ENCODE peak calls at places on chromosomes 13 and 19, in five cellular contexts. One of them, this sample, is unnamed.

GRCh38 chr19:32201661-32202060 is 143.7 kb upstream of the ZNF507 start:
- DNase-seq in epithelial cell of esophagus: no peak
- DNase-seq in AG09319: no peak
- DNase-seq in psoas muscle: no peak
- DNase-seq in kidney glomerular epithelial cell: no peak
- DNase-seq in this sample: no peak

GRCh38 chr19:31943305-31943704 is 402.1 kb upstream of the ZNF507 start:
- DNase-seq in epithelial cell of esophagus: no peak
- DNase-seq in AG09319: no peak
- DNase-seq in psoas muscle: no peak
- DNase-seq in kidney glomerular epithelial cell: no peak
- DNase-seq in this sample: no peak

GRCh38 chr13:35860661-35861060 is 270.5 kb downstream of the DCLK1 start:
- DNase-seq in epithelial cell of esophagus: no peak
- DNase-seq in AG09319: no peak
- DNase-seq in psoas muscle: no peak
- DNase-seq in kidney glomerular epithelial cell: no peak
- DNase-seq in this sample: no peak

GRCh38 chr13:33050161-33050560 is 33.9 kb downstream of the KL start:
- DNase-seq in epithelial cell of esophagus: peak
- DNase-seq in AG09319: no peak
- DNase-seq in psoas muscle: no peak
- DNase-seq in kidney glomerular epithelial cell: no peak
- DNase-seq in this sample: no peak

GRCh38 chr19:49875801-49876421 is 1.2 kb downstream of the AKT1S1 start:
- DNase-seq in epithelial cell of esophagus: peak
- DNase-seq in AG09319: no peak
- DNase-seq in psoas muscle: peak
- DNase-seq in kidney glomerular epithelial cell: peak
- DNase-seq in this sample: peak

GRCh38 chr19:51097796-51098195 is 10.4 kb downstream of the CTU1 start:
- DNase-seq in epithelial cell of esophagus: no peak
- DNase-seq in AG09319: no peak
- DNase-seq in psoas muscle: no peak
- DNase-seq in kidney glomerular epithelial cell: no peak
- DNase-seq in this sample: no peak

GRCh38 chr13:87779451-87779850 is 108.3 kb downstream of the SLITRK5 start:
- DNase-seq in epithelial cell of esophagus: no peak
- DNase-seq in AG09319: no peak
- DNase-seq in psoas muscle: no peak
- DNase-seq in kidney glomerular epithelial cell: no peak
- DNase-seq in this sample: no peak

GRCh38 chr19:50204811-50205675 is 1.6 kb downstream of the MYH14 start:
- DNase-seq in epithelial cell of esophagus: peak
- DNase-seq in AG09319: no peak
- DNase-seq in psoas muscle: peak
- DNase-seq in kidney glomerular epithelial cell: no peak
- DNase-seq in this sample: peak

GRCh38 chr19:41981724-41982123 is 12.3 kb downstream of the ATP1A3 start:
- DNase-seq in epithelial cell of esophagus: no peak
- DNase-seq in AG09319: no peak
- DNase-seq in psoas muscle: no peak
- DNase-seq in kidney glomerular epithelial cell: no peak
- DNase-seq in this sample: no peak

GRCh38 chr19:18501832-18502231 is 20.0 kb downstream of the ELL start:
- DNase-seq in epithelial cell of esophagus: no peak
- DNase-seq in AG09319: no peak
- DNase-seq in psoas muscle: peak
- DNase-seq in kidney glomerular epithelial cell: no peak
- DNase-seq in this sample: peak

GRCh38 chr13:91280806-91281205 is 66.7 kb upstream of the MIR17HG start:
- DNase-seq in epithelial cell of esophagus: peak
- DNase-seq in AG09319: no peak
- DNase-seq in psoas muscle: no peak
- DNase-seq in kidney glomerular epithelial cell: no peak
- DNase-seq in this sample: no peak

GRCh38 chr13:113520571-113520970 is 30.1 kb upstream of the DCUN1D2 start:
- DNase-seq in epithelial cell of esophagus: no peak
- DNase-seq in AG09319: no peak
- DNase-seq in psoas muscle: no peak
- DNase-seq in kidney glomerular epithelial cell: no peak
- DNase-seq in this sample: peak

GRCh38 chr13:105937451-105937850 is 598.0 kb downstream of the EFNB2 start:
- DNase-seq in epithelial cell of esophagus: no peak
- DNase-seq in AG09319: no peak
- DNase-seq in psoas muscle: no peak
- DNase-seq in kidney glomerular epithelial cell: no peak
- DNase-seq in this sample: no peak

GRCh38 chr19:55261671-55262126 is 2.9 kb upstream of the PPP6R1 start:
- DNase-seq in epithelial cell of esophagus: no peak
- DNase-seq in AG09319: no peak
- DNase-seq in psoas muscle: no peak
- DNase-seq in kidney glomerular epithelial cell: no peak
- DNase-seq in this sample: no peak

GRCh38 chr13:45811891-45812583 is 39.5 kb downstream of the SIAH3 start:
- DNase-seq in epithelial cell of esophagus: peak
- DNase-seq in AG09319: no peak
- DNase-seq in psoas muscle: no peak
- DNase-seq in kidney glomerular epithelial cell: no peak
- DNase-seq in this sample: no peak

GRCh38 chr13:63696055-63696454 is 2280.4 kb upstream of the PCDH20 start:
- DNase-seq in epithelial cell of esophagus: no peak
- DNase-seq in AG09319: no peak
- DNase-seq in psoas muscle: no peak
- DNase-seq in kidney glomerular epithelial cell: peak
- DNase-seq in this sample: no peak

GRCh38 chr13:22161871-22162270 is 491.0 kb downstream of the FGF9 start:
- DNase-seq in epithelial cell of esophagus: no peak
- DNase-seq in AG09319: no peak
- DNase-seq in psoas muscle: no peak
- DNase-seq in kidney glomerular epithelial cell: no peak
- DNase-seq in this sample: no peak

GRCh38 chr13:78764665-78765064 is 105.7 kb upstream of the OBI1 start:
- DNase-seq in epithelial cell of esophagus: no peak
- DNase-seq in AG09319: no peak
- DNase-seq in psoas muscle: no peak
- DNase-seq in kidney glomerular epithelial cell: no peak
- DNase-seq in this sample: no peak

GRCh38 chr13:99614465-99614885 is 113.2 kb downstream of the TM9SF2 start:
- DNase-seq in epithelial cell of esophagus: peak
- DNase-seq in AG09319: no peak
- DNase-seq in psoas muscle: no peak
- DNase-seq in kidney glomerular epithelial cell: peak
- DNase-seq in this sample: no peak

GRCh38 chr13:85379991-85380390 is 419.2 kb downstream of the SLITRK6 start:
- DNase-seq in epithelial cell of esophagus: no peak
- DNase-seq in AG09319: no peak
- DNase-seq in psoas muscle: no peak
- DNase-seq in kidney glomerular epithelial cell: no peak
- DNase-seq in this sample: no peak

GRCh38 chr19:10114651-10115391 is 3.3 kb downstream of the P2RY11 start:
- DNase-seq in epithelial cell of esophagus: no peak
- DNase-seq in AG09319: no peak
- DNase-seq in psoas muscle: no peak
- DNase-seq in kidney glomerular epithelial cell: no peak
- DNase-seq in this sample: peak

GRCh38 chr19:42201489-42202289 is 15.8 kb downstream of the DEDD2 start:
- DNase-seq in epithelial cell of esophagus: no peak
- DNase-seq in AG09319: no peak
- DNase-seq in psoas muscle: no peak
- DNase-seq in kidney glomerular epithelial cell: no peak
- DNase-seq in this sample: no peak

GRCh38 chr13:20713751-20714150 is 10.3 kb downstream of the IL17D start:
- DNase-seq in epithelial cell of esophagus: no peak
- DNase-seq in AG09319: no peak
- DNase-seq in psoas muscle: peak
- DNase-seq in kidney glomerular epithelial cell: no peak
- DNase-seq in this sample: peak

GRCh38 chr13:111911754-111912452 is 155.0 kb upstream of the SOX1 start:
- DNase-seq in epithelial cell of esophagus: no peak
- DNase-seq in AG09319: no peak
- DNase-seq in psoas muscle: no peak
- DNase-seq in kidney glomerular epithelial cell: no peak
- DNase-seq in this sample: no peak

GRCh38 chr19:51327066-51327985 is 14.6 kb downstream of the VSIG10L start:
- DNase-seq in epithelial cell of esophagus: peak
- DNase-seq in AG09319: no peak
- DNase-seq in psoas muscle: peak
- DNase-seq in kidney glomerular epithelial cell: peak
- DNase-seq in this sample: peak

GRCh38 chr19:29448046-29448445 is 77.7 kb upstream of the VSTM2B start:
- DNase-seq in epithelial cell of esophagus: no peak
- DNase-seq in AG09319: no peak
- DNase-seq in psoas muscle: no peak
- DNase-seq in kidney glomerular epithelial cell: no peak
- DNase-seq in this sample: no peak

GRCh38 chr19:38975214-38975860 is at the start of gene FBXO17:
- DNase-seq in epithelial cell of esophagus: peak
- DNase-seq in AG09319: no peak
- DNase-seq in psoas muscle: peak
- DNase-seq in kidney glomerular epithelial cell: peak
- DNase-seq in this sample: peak

GRCh38 chr13:41060723-41061074 is 610 bp upstream of the WBP4 start:
- DNase-seq in epithelial cell of esophagus: peak
- DNase-seq in AG09319: no peak
- DNase-seq in psoas muscle: peak
- DNase-seq in kidney glomerular epithelial cell: no peak
- DNase-seq in this sample: peak

GRCh38 chr13:60384911-60385310 is 12.1 kb upstream of the TDRD3 start:
- DNase-seq in epithelial cell of esophagus: no peak
- DNase-seq in AG09319: no peak
- DNase-seq in psoas muscle: no peak
- DNase-seq in kidney glomerular epithelial cell: no peak
- DNase-seq in this sample: no peak

GRCh38 chr19:35557539-35558399 is 5.7 kb downstream of the ATP4A start:
- DNase-seq in epithelial cell of esophagus: peak
- DNase-seq in AG09319: no peak
- DNase-seq in psoas muscle: peak
- DNase-seq in kidney glomerular epithelial cell: no peak
- DNase-seq in this sample: peak

GRCh38 chr13:110089815-110090214 is 217.1 kb downstream of the COL4A1 start:
- DNase-seq in epithelial cell of esophagus: no peak
- DNase-seq in AG09319: no peak
- DNase-seq in psoas muscle: no peak
- DNase-seq in kidney glomerular epithelial cell: no peak
- DNase-seq in this sample: no peak

GRCh38 chr19:47186337-47187022 is 44.5 kb downstream of the BBC3 start:
- DNase-seq in epithelial cell of esophagus: no peak
- DNase-seq in AG09319: no peak
- DNase-seq in psoas muscle: no peak
- DNase-seq in kidney glomerular epithelial cell: no peak
- DNase-seq in this sample: no peak

GRCh38 chr13:99303863-99304521 is 3.2 kb downstream of the GPR183 start:
- DNase-seq in epithelial cell of esophagus: no peak
- DNase-seq in AG09319: no peak
- DNase-seq in psoas muscle: no peak
- DNase-seq in kidney glomerular epithelial cell: no peak
- DNase-seq in this sample: peak

GRCh38 chr19:44792286-44792685 is 14.6 kb downstream of the CBLC start:
- DNase-seq in epithelial cell of esophagus: no peak
- DNase-seq in AG09319: no peak
- DNase-seq in psoas muscle: no peak
- DNase-seq in kidney glomerular epithelial cell: no peak
- DNase-seq in this sample: no peak

GRCh38 chr19:55369651-55370304 is 485 bp downstream of the IL11 start:
- DNase-seq in epithelial cell of esophagus: peak
- DNase-seq in AG09319: no peak
- DNase-seq in psoas muscle: no peak
- DNase-seq in kidney glomerular epithelial cell: peak
- DNase-seq in this sample: no peak

GRCh38 chr13:50227356-50227755 is 212.1 kb downstream of the KCNRG start:
- DNase-seq in epithelial cell of esophagus: no peak
- DNase-seq in AG09319: no peak
- DNase-seq in psoas muscle: no peak
- DNase-seq in kidney glomerular epithelial cell: no peak
- DNase-seq in this sample: no peak

GRCh38 chr13:107586216-107586615 is 629.1 kb downstream of the LIG4 start:
- DNase-seq in epithelial cell of esophagus: no peak
- DNase-seq in AG09319: no peak
- DNase-seq in psoas muscle: no peak
- DNase-seq in kidney glomerular epithelial cell: no peak
- DNase-seq in this sample: no peak

GRCh38 chr13:46160474-46161066 is 21.4 kb downstream of the LCP1 start:
- DNase-seq in epithelial cell of esophagus: peak
- DNase-seq in AG09319: peak
- DNase-seq in psoas muscle: no peak
- DNase-seq in kidney glomerular epithelial cell: peak
- DNase-seq in this sample: no peak

GRCh38 chr19:5147971-5148793 is 179.3 kb downstream of the KDM4B start:
- DNase-seq in epithelial cell of esophagus: no peak
- DNase-seq in AG09319: no peak
- DNase-seq in psoas muscle: peak
- DNase-seq in kidney glomerular epithelial cell: no peak
- DNase-seq in this sample: peak